ENCODE peak calls at places on chromosomes 1 and 21, in four cellular contexts. K is endothelial cell of umbilical vein, A is breast epithelium, N is Peyer's patch. R is an unnamed sample.

GRCh38 chr1:168285419-168285790 is 4.7 kb downstream of the TBX19 start:
- DNase-seq in K (no peak), A (no peak), N (no peak), R (no peak)

GRCh38 chr1:209768354-209768774 is 12.5 kb downstream of the TRAF3IP3 start:
- DNase-seq in A (no peak), K (no peak), N (peak), R (no peak)

GRCh38 chr1:41657101-41657500 is 172.6 kb upstream of the EDN2 start:
- DNase-seq in A (peak), K (no peak), N (no peak), R (no peak)

GRCh38 chr1:44168520-44169098 is 27.2 kb upstream of the KLF18 start:
- DNase-seq in N (no peak), K (no peak), A (no peak), R (no peak)

GRCh38 chr1:8349961-8350360 is 32.0 kb downstream of the SLC45A1 start:
- DNase-seq in A (no peak), K (no peak), N (no peak), R (no peak)

GRCh38 chr1:82829527-82829926 is 1028.8 kb downstream of the ADGRL2 start:
- DNase-seq in N (no peak), A (no peak), K (peak), R (no peak)

GRCh38 chr1:115810609-115811008 is 30.3 kb downstream of the NHLH2 start:
- DNase-seq in K (no peak), N (no peak), A (no peak), R (no peak)

GRCh38 chr1:174769961-174770549 is 229.7 kb upstream of the CACYBP start:
- DNase-seq in K (peak), A (no peak), N (no peak), R (no peak)

GRCh38 chr1:17393225-17393624 is 21.2 kb downstream of the PADI6 start:
- DNase-seq in N (no peak), A (no peak), K (no peak), R (no peak)

GRCh38 chr1:163082971-163083370 is 13.8 kb downstream of the RGS4 start:
- DNase-seq in K (peak), A (no peak), N (no peak), R (no peak)

GRCh38 chr1:15682886-15683410 is 1.2 kb upstream of the PLEKHM2 start:
- DNase-seq in A (no peak), K (no peak), N (no peak), R (no peak)

GRCh38 chr1:15685820-15686219 is 1.7 kb downstream of the PLEKHM2 start:
- DNase-seq in K (no peak), N (no peak), A (no peak), R (no peak)

GRCh38 chr1:15683411-15684039 is 595 bp upstream of the PLEKHM2 start:
- DNase-seq in N (no peak), A (no peak), K (no peak), R (no peak)

GRCh38 chr1:15684042-15684461 is at the start of gene PLEKHM2:
- DNase-seq in N (peak), A (no peak), K (no peak), R (peak)

GRCh38 chr1:15684468-15685283 is 556 bp downstream of the PLEKHM2 start:
- DNase-seq in N (peak), A (peak), K (peak), R (peak)
- TF ChIP-seq POLR2A in N (no peak), A (no peak), K (no peak), R (no peak)

GRCh38 chr21:44893948-44894656 is 20.6 kb upstream of the PTTG1IP start:
- DNase-seq in K (no peak), A (no peak), N (no peak), R (peak)
- H3K27ac ChIP-seq in K (no peak), A (no peak), N (no peak), R (no peak)

GRCh38 chr21:43919871-43920801 is 55.1 kb downstream of the AGPAT3 start:
- DNase-seq in K (no peak), A (no peak), N (no peak), R (peak)

GRCh38 chr21:43921602-43921978 is 56.6 kb downstream of the AGPAT3 start:
- DNase-seq in K (no peak), N (no peak), A (no peak), R (no peak)

GRCh38 chr21:43923391-43923790 is 58.4 kb downstream of the AGPAT3 start:
- DNase-seq in N (no peak), K (no peak), A (no peak), R (peak)

GRCh38 chr21:43922949-43923348 is 57.9 kb downstream of the AGPAT3 start:
- DNase-seq in A (no peak), N (no peak), K (no peak), R (peak)

DNA sequence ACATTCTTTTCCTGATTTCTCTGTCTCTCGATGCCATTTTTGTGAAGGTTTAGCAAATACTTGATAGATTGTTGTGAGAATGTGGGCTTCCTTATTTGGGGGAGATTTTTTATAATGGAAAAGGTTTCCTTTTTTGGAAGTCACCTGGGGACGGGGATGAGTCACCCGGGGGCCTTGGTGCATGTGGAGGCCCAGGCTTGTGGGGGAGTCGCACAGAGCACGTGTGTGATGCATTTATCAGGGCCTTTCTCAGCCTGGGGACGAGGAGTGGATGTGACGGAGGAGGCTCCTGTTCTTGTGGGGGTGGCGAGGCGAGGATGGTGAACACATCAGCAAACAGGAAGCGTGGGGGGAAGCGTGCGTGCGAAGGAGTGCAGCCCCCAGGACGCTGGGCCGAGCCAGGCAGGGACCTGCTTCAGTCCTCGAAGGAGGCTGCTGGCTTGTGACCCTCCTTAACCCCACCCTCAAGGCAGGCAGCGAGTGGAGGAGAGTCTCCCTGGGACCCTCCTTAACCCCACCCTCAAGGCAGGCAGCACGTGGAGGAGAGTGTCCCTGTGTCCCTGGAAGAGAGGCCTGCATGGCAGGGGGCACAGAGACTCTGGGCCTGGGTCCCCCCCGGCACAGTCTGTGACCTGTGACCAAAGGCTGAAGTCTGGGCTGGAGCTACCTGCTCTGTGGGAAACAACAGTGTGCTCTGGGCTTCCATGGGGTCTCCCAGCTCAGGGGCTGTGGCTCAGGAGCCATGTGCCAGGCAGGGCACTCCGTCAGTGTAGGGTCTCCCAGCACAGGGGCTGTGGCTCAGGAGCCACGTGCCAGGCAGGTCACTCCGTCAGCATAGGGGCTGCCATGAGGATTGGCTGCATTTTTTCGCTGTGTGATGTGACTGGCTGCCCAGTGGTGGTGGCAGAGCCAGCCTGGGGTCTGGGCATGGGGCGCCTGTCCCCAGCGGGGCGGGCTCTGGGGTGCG is 57.2 kb downstream of the AGPAT3 start:
- DNase-seq in N (peak), A (no peak), K (no peak), R (no peak)
- H3K4me3 ChIP-seq in N (no peak), A (no peak), K (no peak), R (no peak)

GRCh38 chr21:41169701-41170100 is 1.7 kb downstream of the BACE2 start:
- DNase-seq in K (no peak), N (no peak), A (no peak), R (no peak)

GRCh38 chr21:41170442-41170841 is 2.5 kb downstream of the BACE2 start:
- DNase-seq in A (no peak), N (no peak), K (peak), R (no peak)

GRCh38 chr21:41168391-41169257 is 664 bp downstream of the BACE2 start:
- DNase-seq in K (peak), A (peak), N (peak), R (no peak)

GRCh38 chr21:41169258-41169576 is 1.3 kb downstream of the BACE2 start:
- DNase-seq in A (no peak), N (no peak), K (no peak), R (no peak)

GRCh38 chr21:41171210-41171609 is 3.2 kb downstream of the BACE2 start:
- DNase-seq in N (no peak), K (peak), A (peak), R (no peak)
- TF ChIP-seq POLR2A in N (peak), K (no peak), A (no peak), R (no peak)

DNA sequence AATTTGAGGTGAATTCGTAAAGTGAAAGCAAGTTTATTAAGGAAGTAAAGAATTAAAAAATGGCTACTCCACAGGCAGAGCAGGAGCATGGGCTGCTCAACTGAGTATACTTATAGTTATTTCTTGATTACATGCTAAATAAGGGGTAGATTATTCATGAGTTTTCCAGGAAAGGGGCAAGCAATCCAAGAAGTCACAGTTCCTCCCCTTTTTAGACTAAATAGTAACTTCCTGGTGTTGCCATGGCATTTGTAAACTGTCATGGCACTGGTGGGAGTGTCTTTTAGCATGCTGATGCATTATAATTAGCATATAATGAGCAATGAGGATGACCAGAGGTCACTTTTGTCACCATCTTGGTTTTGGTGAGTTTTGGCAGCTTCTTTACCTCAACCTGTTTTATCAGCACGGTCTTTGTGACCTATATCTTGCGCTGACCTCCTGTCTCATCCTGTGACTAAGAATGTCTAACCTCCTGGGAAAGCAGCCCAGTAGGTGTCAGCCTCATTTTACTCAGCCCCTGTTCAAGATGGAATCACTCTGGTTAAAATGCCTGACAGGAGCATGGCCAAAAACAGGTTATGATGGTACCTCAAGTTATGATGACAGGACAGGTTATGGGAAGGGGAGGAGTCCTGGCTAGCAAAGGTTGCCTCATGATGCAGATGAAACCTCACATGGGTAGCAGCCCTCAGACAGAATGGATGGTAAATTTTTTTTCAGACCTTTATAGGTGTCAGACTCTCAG is 49.8 kb downstream of the SIPA1L2 start:
- DNase-seq in K (no peak), N (no peak), A (no peak), R (no peak)
- H3K27ac ChIP-seq in K (no peak), N (peak), A (no peak), R (no peak)

R was measured in right lobe of liver.